ENCODE peak calls at places on chromosomes 2 and 18, in eight cellular contexts. One of them, this sample, is unnamed.

GRCh38 chr2:127826047-127826446 is 15.1 kb upstream of the WDR33 start:
- DNase-seq in AG09309: no peak
- DNase-seq in HCT116: no peak
- DNase-seq in astrocyte of the spinal cord: no peak
- DNase-seq in coronary artery: no peak
- DNase-seq in upper lobe of right lung: no peak
- DNase-seq in kidney epithelial cell: no peak
- DNase-seq in A549: no peak
- DNase-seq in this sample: no peak

GRCh38 chr18:74073957-74074356 is 73.7 kb downstream of the FBXO15 start:
- DNase-seq in coronary artery: no peak
- DNase-seq in HCT116: no peak
- DNase-seq in A549: no peak
- DNase-seq in upper lobe of right lung: no peak
- DNase-seq in kidney epithelial cell: no peak
- DNase-seq in astrocyte of the spinal cord: no peak
- DNase-seq in AG09309: no peak
- DNase-seq in this sample: no peak

GRCh38 chr2:177178797-177179196 is 33.8 kb upstream of the HNRNPA3 start:
- DNase-seq in AG09309: no peak
- DNase-seq in upper lobe of right lung: no peak
- DNase-seq in HCT116: no peak
- DNase-seq in A549: no peak
- DNase-seq in coronary artery: no peak
- DNase-seq in kidney epithelial cell: no peak
- DNase-seq in astrocyte of the spinal cord: no peak
- DNase-seq in this sample: no peak

GRCh38 chr2:73827018-73827417 is 1.7 kb upstream of the STAMBP start:
- DNase-seq in AG09309: no peak
- DNase-seq in HCT116: no peak
- DNase-seq in kidney epithelial cell: no peak
- DNase-seq in coronary artery: no peak
- DNase-seq in A549: peak
- DNase-seq in astrocyte of the spinal cord: peak
- DNase-seq in upper lobe of right lung: no peak
- DNase-seq in this sample: no peak

GRCh38 chr2:234251326-234252271 is 201.1 kb downstream of the SPP2 start:
- DNase-seq in upper lobe of right lung: no peak
- DNase-seq in kidney epithelial cell: peak
- DNase-seq in AG09309: peak
- DNase-seq in astrocyte of the spinal cord: peak
- DNase-seq in A549: peak
- DNase-seq in HCT116: no peak
- DNase-seq in coronary artery: no peak
- DNase-seq in this sample: peak

GRCh38 chr2:203097735-203098134 is 83.1 kb downstream of the NBEAL1 start:
- DNase-seq in HCT116: peak
- DNase-seq in astrocyte of the spinal cord: no peak
- DNase-seq in AG09309: no peak
- DNase-seq in kidney epithelial cell: no peak
- DNase-seq in coronary artery: no peak
- DNase-seq in upper lobe of right lung: no peak
- DNase-seq in A549: no peak
- DNase-seq in this sample: no peak

GRCh38 chr2:161327582-161327981 is 19.4 kb downstream of the PSMD14 start:
- DNase-seq in A549: no peak
- DNase-seq in astrocyte of the spinal cord: no peak
- DNase-seq in upper lobe of right lung: no peak
- DNase-seq in AG09309: no peak
- DNase-seq in kidney epithelial cell: no peak
- DNase-seq in HCT116: no peak
- DNase-seq in coronary artery: no peak
- DNase-seq in this sample: no peak

GRCh38 chr2:187826023-187826422 is 271.8 kb upstream of the TFPI start:
- DNase-seq in upper lobe of right lung: no peak
- DNase-seq in A549: no peak
- DNase-seq in astrocyte of the spinal cord: peak
- DNase-seq in HCT116: no peak
- DNase-seq in kidney epithelial cell: no peak
- DNase-seq in coronary artery: no peak
- DNase-seq in AG09309: no peak
- DNase-seq in this sample: peak

GRCh38 chr18:78140294-78140693 is 839.3 kb upstream of the SALL3 start:
- DNase-seq in astrocyte of the spinal cord: no peak
- DNase-seq in coronary artery: no peak
- DNase-seq in HCT116: no peak
- DNase-seq in kidney epithelial cell: no peak
- DNase-seq in AG09309: no peak
- DNase-seq in upper lobe of right lung: no peak
- DNase-seq in A549: no peak
- DNase-seq in this sample: no peak

GRCh38 chr2:203326355-203326754 is 1.8 kb upstream of the ABI2 start:
- DNase-seq in astrocyte of the spinal cord: no peak
- DNase-seq in coronary artery: no peak
- DNase-seq in kidney epithelial cell: no peak
- DNase-seq in A549: no peak
- DNase-seq in upper lobe of right lung: no peak
- DNase-seq in AG09309: no peak
- DNase-seq in HCT116: no peak
- DNase-seq in this sample: no peak

GRCh38 chr2:24730481-24730880 is 62.7 kb downstream of the PTRHD1 start:
- DNase-seq in A549: no peak
- DNase-seq in HCT116: no peak
- DNase-seq in upper lobe of right lung: no peak
- DNase-seq in coronary artery: no peak
- DNase-seq in AG09309: no peak
- DNase-seq in kidney epithelial cell: no peak
- DNase-seq in astrocyte of the spinal cord: no peak
- DNase-seq in this sample: no peak

GRCh38 chr2:229408356-229408755 is 137.3 kb upstream of the PID1 start:
- DNase-seq in astrocyte of the spinal cord: peak
- DNase-seq in AG09309: peak
- DNase-seq in HCT116: peak
- DNase-seq in upper lobe of right lung: no peak
- DNase-seq in kidney epithelial cell: peak
- DNase-seq in A549: peak
- DNase-seq in coronary artery: no peak
- DNase-seq in this sample: peak

GRCh38 chr18:58338961-58339722 is 289.7 kb downstream of the ALPK2 start:
- DNase-seq in upper lobe of right lung: no peak
- DNase-seq in AG09309: no peak
- DNase-seq in astrocyte of the spinal cord: peak
- DNase-seq in HCT116: no peak
- DNase-seq in kidney epithelial cell: no peak
- DNase-seq in coronary artery: no peak
- DNase-seq in A549: no peak
- DNase-seq in this sample: no peak

GRCh38 chr18:62759704-62760402 is 44.5 kb downstream of the PHLPP1 start:
- DNase-seq in astrocyte of the spinal cord: peak
- DNase-seq in coronary artery: no peak
- DNase-seq in kidney epithelial cell: no peak
- DNase-seq in HCT116: no peak
- DNase-seq in A549: no peak
- DNase-seq in upper lobe of right lung: no peak
- DNase-seq in AG09309: no peak
- DNase-seq in this sample: peak

GRCh38 chr18:44973282-44973681 is 292.6 kb downstream of the SETBP1 start:
- DNase-seq in astrocyte of the spinal cord: peak
- DNase-seq in coronary artery: no peak
- DNase-seq in HCT116: no peak
- DNase-seq in AG09309: no peak
- DNase-seq in A549: no peak
- DNase-seq in kidney epithelial cell: no peak
- DNase-seq in upper lobe of right lung: no peak
- DNase-seq in this sample: no peak

GRCh38 chr2:46950314-46950713 is 34.7 kb upstream of the MCFD2 start:
- DNase-seq in A549: no peak
- DNase-seq in astrocyte of the spinal cord: no peak
- DNase-seq in AG09309: no peak
- DNase-seq in upper lobe of right lung: no peak
- DNase-seq in kidney epithelial cell: no peak
- DNase-seq in HCT116: no peak
- DNase-seq in coronary artery: no peak
- DNase-seq in this sample: no peak

GRCh38 chr18:37570336-37570930 is 4.8 kb upstream of the CELF4 start:
- DNase-seq in astrocyte of the spinal cord: no peak
- DNase-seq in AG09309: no peak
- DNase-seq in coronary artery: peak
- DNase-seq in HCT116: no peak
- DNase-seq in upper lobe of right lung: no peak
- DNase-seq in A549: no peak
- DNase-seq in kidney epithelial cell: no peak
- DNase-seq in this sample: no peak

GRCh38 chr2:241507430-241508239 is 749 bp downstream of the STK25 start:
- DNase-seq in upper lobe of right lung: peak
- DNase-seq in HCT116: no peak
- DNase-seq in kidney epithelial cell: no peak
- DNase-seq in astrocyte of the spinal cord: peak
- DNase-seq in AG09309: no peak
- DNase-seq in A549: peak
- DNase-seq in coronary artery: no peak
- DNase-seq in this sample: no peak

GRCh38 chr2:65536596-65536995 is 104.2 kb upstream of the SPRED2 start:
- DNase-seq in coronary artery: no peak
- DNase-seq in A549: no peak
- DNase-seq in HCT116: no peak
- DNase-seq in upper lobe of right lung: no peak
- DNase-seq in astrocyte of the spinal cord: no peak
- DNase-seq in AG09309: no peak
- DNase-seq in kidney epithelial cell: no peak
- DNase-seq in this sample: no peak

GRCh38 chr2:72920317-72921087 is 3.2 kb downstream of the EMX1 start:
- DNase-seq in AG09309: no peak
- DNase-seq in HCT116: no peak
- DNase-seq in kidney epithelial cell: no peak
- DNase-seq in astrocyte of the spinal cord: peak
- DNase-seq in upper lobe of right lung: no peak
- DNase-seq in A549: no peak
- DNase-seq in coronary artery: peak
- DNase-seq in this sample: no peak

GRCh38 chr2:208049006-208049405 is 23.7 kb upstream of the PLEKHM3 start:
- DNase-seq in AG09309: no peak
- DNase-seq in astrocyte of the spinal cord: no peak
- DNase-seq in upper lobe of right lung: no peak
- DNase-seq in coronary artery: no peak
- DNase-seq in A549: no peak
- DNase-seq in HCT116: no peak
- DNase-seq in kidney epithelial cell: no peak
- DNase-seq in this sample: no peak

GRCh38 chr18:46171331-46171730 is 67.1 kb downstream of the HAUS1 start:
- DNase-seq in astrocyte of the spinal cord: no peak
- DNase-seq in kidney epithelial cell: no peak
- DNase-seq in AG09309: no peak
- DNase-seq in coronary artery: no peak
- DNase-seq in HCT116: no peak
- DNase-seq in A549: no peak
- DNase-seq in upper lobe of right lung: no peak
- DNase-seq in this sample: no peak

GRCh38 chr2:236107536-236107935 is 60.6 kb downstream of the GBX2 start:
- DNase-seq in coronary artery: no peak
- DNase-seq in AG09309: no peak
- DNase-seq in astrocyte of the spinal cord: no peak
- DNase-seq in A549: no peak
- DNase-seq in HCT116: no peak
- DNase-seq in upper lobe of right lung: no peak
- DNase-seq in kidney epithelial cell: no peak
- DNase-seq in this sample: no peak

GRCh38 chr2:239000500-239001073 is 152.7 kb downstream of the TWIST2 start:
- DNase-seq in AG09309: no peak
- DNase-seq in HCT116: no peak
- DNase-seq in kidney epithelial cell: no peak
- DNase-seq in A549: no peak
- DNase-seq in coronary artery: no peak
- DNase-seq in upper lobe of right lung: no peak
- DNase-seq in astrocyte of the spinal cord: no peak
- DNase-seq in this sample: no peak

GRCh38 chr2:6772366-6772710 is 93.4 kb downstream of the CMPK2 start:
- DNase-seq in AG09309: no peak
- DNase-seq in astrocyte of the spinal cord: peak
- DNase-seq in upper lobe of right lung: no peak
- DNase-seq in kidney epithelial cell: no peak
- DNase-seq in coronary artery: no peak
- DNase-seq in HCT116: no peak
- DNase-seq in A549: no peak
- DNase-seq in this sample: no peak

GRCh38 chr2:178193496-178193822 is 853 bp upstream of the OSBPL6 start:
- DNase-seq in kidney epithelial cell: no peak
- DNase-seq in coronary artery: no peak
- DNase-seq in upper lobe of right lung: no peak
- DNase-seq in AG09309: no peak
- DNase-seq in A549: no peak
- DNase-seq in HCT116: no peak
- DNase-seq in astrocyte of the spinal cord: no peak
- DNase-seq in this sample: no peak

GRCh38 chr2:19462228-19462627 is 103.8 kb upstream of the OSR1 start:
- DNase-seq in AG09309: no peak
- DNase-seq in astrocyte of the spinal cord: no peak
- DNase-seq in kidney epithelial cell: no peak
- DNase-seq in upper lobe of right lung: no peak
- DNase-seq in HCT116: no peak
- DNase-seq in coronary artery: no peak
- DNase-seq in A549: no peak
- DNase-seq in this sample: no peak

GRCh38 chr18:48419268-48420022 is 10.3 kb upstream of the ZBTB7C start:
- DNase-seq in coronary artery: no peak
- DNase-seq in astrocyte of the spinal cord: no peak
- DNase-seq in A549: no peak
- DNase-seq in upper lobe of right lung: no peak
- DNase-seq in HCT116: no peak
- DNase-seq in kidney epithelial cell: no peak
- DNase-seq in AG09309: no peak
- DNase-seq in this sample: no peak
- TF ChIP-seq CTCF in coronary artery: no peak
- TF ChIP-seq CTCF in astrocyte of the spinal cord: no peak
- TF ChIP-seq CTCF in A549: no peak
- TF ChIP-seq CTCF in upper lobe of right lung: peak
- TF ChIP-seq CTCF in HCT116: peak
- TF ChIP-seq CTCF in kidney epithelial cell: peak
- TF ChIP-seq CTCF in AG09309: no peak
- TF ChIP-seq CTCF in this sample: peak

GRCh38 chr2:209661286-209661685 is 110.3 kb upstream of the UNC80 start:
- DNase-seq in astrocyte of the spinal cord: peak
- DNase-seq in A549: no peak
- DNase-seq in kidney epithelial cell: no peak
- DNase-seq in coronary artery: no peak
- DNase-seq in AG09309: no peak
- DNase-seq in HCT116: no peak
- DNase-seq in upper lobe of right lung: no peak
- DNase-seq in this sample: no peak
- H3K4me3 ChIP-seq in astrocyte of the spinal cord: no peak
- H3K4me3 ChIP-seq in A549: no peak
- H3K4me3 ChIP-seq in kidney epithelial cell: no peak
- H3K4me3 ChIP-seq in coronary artery: no peak
- H3K4me3 ChIP-seq in AG09309: no peak
- H3K4me3 ChIP-seq in HCT116: no peak
- H3K4me3 ChIP-seq in upper lobe of right lung: no peak
- H3K4me3 ChIP-seq in this sample: no peak

GRCh38 chr2:120907822-120908221 is 172.2 kb downstream of the GLI2 start:
- DNase-seq in astrocyte of the spinal cord: no peak
- DNase-seq in HCT116: no peak
- DNase-seq in AG09309: no peak
- DNase-seq in coronary artery: no peak
- DNase-seq in upper lobe of right lung: no peak
- DNase-seq in kidney epithelial cell: no peak
- DNase-seq in A549: no peak
- DNase-seq in this sample: no peak
- TF ChIP-seq CTCF in astrocyte of the spinal cord: peak
- TF ChIP-seq CTCF in HCT116: peak
- TF ChIP-seq CTCF in AG09309: peak
- TF ChIP-seq CTCF in coronary artery: no peak
- TF ChIP-seq CTCF in upper lobe of right lung: no peak
- TF ChIP-seq CTCF in kidney epithelial cell: no peak
- TF ChIP-seq CTCF in A549: peak
- TF ChIP-seq CTCF in this sample: peak

GRCh38 chr18:55509631-55510372 is 78.2 kb downstream of the TCF4 start:
- DNase-seq in HCT116: no peak
- DNase-seq in kidney epithelial cell: peak
- DNase-seq in AG09309: peak
- DNase-seq in A549: no peak
- DNase-seq in coronary artery: no peak
- DNase-seq in astrocyte of the spinal cord: peak
- DNase-seq in upper lobe of right lung: no peak
- DNase-seq in this sample: peak
- H3K4me3 ChIP-seq in HCT116: no peak
- H3K4me3 ChIP-seq in kidney epithelial cell: no peak
- H3K4me3 ChIP-seq in AG09309: peak
- H3K4me3 ChIP-seq in A549: no peak
- H3K4me3 ChIP-seq in coronary artery: peak
- H3K4me3 ChIP-seq in astrocyte of the spinal cord: peak
- H3K4me3 ChIP-seq in upper lobe of right lung: peak
- H3K4me3 ChIP-seq in this sample: peak